ENCODE peak calls at places on chromosomes 5 and 9, in ten cellular contexts. T is NCI-H187; A is fibroblast of gingiva; X is stimulated activated naive CD8-positive, alpha-beta T cell treated with anti-CD3 and anti-CD28 coated beads, Interleukin-15, amount 100 ng/mL, for 72 hours; I is heart left ventricle; Y is EL; G is breast epithelium; K is central memory CD4-positive, alpha-beta T cell; W is HTR-8/SVneo; N is stimulated activated CD8-positive, alpha-beta memory T cell treated with anti-CD3 and anti-CD28 coated beads, Interleukin-12 subunit alpha, Interleukin-12 subunit beta, amount 100 ng/mL, for 4 hours. L is an unnamed sample.

GRCh38 chr9:5511476-5511875 is 1.1 kb downstream of the PDCD1LG2 start:
- DNase-seq in T (no peak), A (no peak), X (no peak), I (no peak), Y (peak), G (no peak), K (no peak), W (no peak), N (no peak), L (no peak)

GRCh38 chr5:181037365-181037861 is 2.7 kb upstream of the BTNL9 start:
- DNase-seq in T (no peak), A (no peak), X (no peak), I (no peak), Y (no peak), G (no peak), K (no peak), W (no peak), N (no peak), L (no peak)

GRCh38 chr9:125845271-125845808 is 98.2 kb downstream of the PBX3 start:
- DNase-seq in T (no peak), A (no peak), X (no peak), I (no peak), Y (no peak), G (no peak), K (no peak), W (no peak), N (no peak), L (no peak)

GRCh38 chr9:80874276-80874675 is 815.1 kb downstream of the TLE1 start:
- DNase-seq in T (no peak), A (peak), X (no peak), I (no peak), Y (peak), G (no peak), K (no peak), W (peak), N (no peak), L (no peak)

GRCh38 chr9:109315889-109316640 is 4.8 kb downstream of the EPB41L4B start:
- DNase-seq in T (no peak), A (peak), X (no peak), I (no peak), Y (peak), G (peak), K (no peak), W (no peak), N (no peak), L (no peak)

GRCh38 chr5:56060276-56061110 is 65.7 kb upstream of the IL6ST start:
- DNase-seq in T (no peak), A (no peak), X (peak), I (no peak), Y (no peak), G (no peak), K (peak), W (no peak), N (no peak), L (no peak)

GRCh38 chr9:83956288-83957028 is 23.6 kb downstream of the HNRNPK start:
- DNase-seq in T (no peak), A (peak), X (peak), I (peak), Y (peak), G (peak), K (peak), W (no peak), N (peak), L (peak)

GRCh38 chr9:105510024-105510423 is 47.9 kb upstream of the FKTN start:
- DNase-seq in T (no peak), A (peak), X (no peak), I (no peak), Y (peak), G (no peak), K (no peak), W (no peak), N (no peak), L (no peak)

GRCh38 chr9:136473354-136473721 is 9.5 kb downstream of the SEC16A start:
- DNase-seq in T (no peak), A (no peak), X (no peak), I (no peak), Y (no peak), G (no peak), K (no peak), W (no peak), N (no peak), L (no peak)

GRCh38 chr9:113622600-113623400 is 159.3 kb downstream of the RGS3 start:
- DNase-seq in T (no peak), A (peak), X (peak), I (no peak), Y (peak), G (no peak), K (no peak), W (peak), N (no peak), L (no peak)

GRCh38 chr5:176899946-176900782 is 1.0 kb upstream of the HK3 start:
- DNase-seq in T (no peak), A (no peak), X (no peak), I (no peak), Y (no peak), G (no peak), K (no peak), W (no peak), N (no peak), L (no peak)

L was measured in activated naive CD4-positive, alpha-beta T cell.